ENCODE peak calls at places on chromosomes 7 and 10, in eight cellular contexts. W, A, K, F, Z, B, R and T are unnamed samples.

GRCh38 chr10:23422003-23422411 is 16.9 kb upstream of the OTUD1 start:
- DNase-seq in A (no peak), B (no peak), W (no peak), K (no peak), R (no peak), F (no peak), Z (no peak), T (no peak)

GRCh38 chr10:108684431-108684830 is 1238.9 kb downstream of the XPNPEP1 start:
- DNase-seq in W (no peak), F (no peak), A (no peak), K (no peak), Z (no peak), R (no peak), B (no peak), T (no peak)

GRCh38 chr10:84540022-84540616 is 211.7 kb downstream of the CCSER2 start:
- DNase-seq in B (no peak), W (no peak), R (no peak), Z (peak), A (no peak), F (no peak), K (no peak), T (no peak)

GRCh38 chr7:129210256-129210988 is 14.4 kb upstream of the AHCYL2 start:
- DNase-seq in W (peak), B (peak), K (peak), A (peak), R (peak), F (peak), Z (peak), T (peak)

GRCh38 chr7:35991511-35992232 is 161.4 kb upstream of the EEPD1 start:
- DNase-seq in W (no peak), Z (no peak), B (no peak), R (no peak), F (no peak), K (no peak), A (no peak), T (no peak)

GRCh38 chr10:49371967-49372366 is 23.9 kb downstream of the DRGX start:
- DNase-seq in A (no peak), F (no peak), Z (no peak), W (no peak), K (no peak), R (no peak), B (no peak), T (no peak)

GRCh38 chr10:4109469-4109868 is 324.5 kb upstream of the KLF6 start:
- DNase-seq in A (no peak), Z (no peak), W (no peak), B (no peak), K (no peak), F (no peak), R (no peak), T (no peak)

GRCh38 chr7:77570330-77571011 is 33.4 kb downstream of the PTPN12 start:
- DNase-seq in F (no peak), R (no peak), K (no peak), A (no peak), W (no peak), Z (peak), B (no peak), T (no peak)